ENCODE peak calls at places on chromosome 5, in ten cellular contexts. One of them, this sample, is unnamed.

GRCh38 chr5:150904479-150905311 is at the start of gene ZNF300:
- DNase-seq in spleen: peak
- DNase-seq in skeletal muscle cell: peak
- DNase-seq in NCI-H69: peak
- DNase-seq in neural crest cell: peak
- DNase-seq in stimulated activated CD4-positive, alpha-beta T cell treated with anti-CD3 and anti-CD28 coated beads, Interleukin-2, amount 100 ng/mL, for 24 hours: peak
- DNase-seq in NCI-H524: peak
- DNase-seq in MV-4-11: no peak
- DNase-seq in NCI-H510A treated with DMSO at 0.1 percent for 48 hours: peak
- DNase-seq in NCI-H1092: no peak
- DNase-seq in this sample: peak

GRCh38 chr5:115069087-115069968 is 100.4 kb downstream of the TRIM36 start:
- DNase-seq in spleen: no peak
- DNase-seq in skeletal muscle cell: peak
- DNase-seq in NCI-H69: peak
- DNase-seq in neural crest cell: peak
- DNase-seq in stimulated activated CD4-positive, alpha-beta T cell treated with anti-CD3 and anti-CD28 coated beads, Interleukin-2, amount 100 ng/mL, for 24 hours: peak
- DNase-seq in NCI-H524: peak
- DNase-seq in MV-4-11: peak
- DNase-seq in NCI-H510A treated with DMSO at 0.1 percent for 48 hours: no peak
- DNase-seq in NCI-H1092: no peak
- DNase-seq in this sample: peak

GRCh38 chr5:189486-189885 is 1.8 kb upstream of the LRRC14B start:
- DNase-seq in spleen: peak
- DNase-seq in skeletal muscle cell: no peak
- DNase-seq in NCI-H69: no peak
- DNase-seq in neural crest cell: no peak
- DNase-seq in stimulated activated CD4-positive, alpha-beta T cell treated with anti-CD3 and anti-CD28 coated beads, Interleukin-2, amount 100 ng/mL, for 24 hours: no peak
- DNase-seq in NCI-H524: no peak
- DNase-seq in MV-4-11: no peak
- DNase-seq in NCI-H510A treated with DMSO at 0.1 percent for 48 hours: no peak
- DNase-seq in NCI-H1092: no peak
- DNase-seq in this sample: no peak

GRCh38 chr5:142053434-142054253 is 40.8 kb upstream of the GNPDA1 start:
- DNase-seq in spleen: no peak
- DNase-seq in skeletal muscle cell: peak
- DNase-seq in NCI-H69: no peak
- DNase-seq in neural crest cell: no peak
- DNase-seq in stimulated activated CD4-positive, alpha-beta T cell treated with anti-CD3 and anti-CD28 coated beads, Interleukin-2, amount 100 ng/mL, for 24 hours: no peak
- DNase-seq in NCI-H524: no peak
- DNase-seq in MV-4-11: peak
- DNase-seq in NCI-H510A treated with DMSO at 0.1 percent for 48 hours: no peak
- DNase-seq in NCI-H1092: no peak
- DNase-seq in this sample: peak

GRCh38 chr5:152956943-152957613 is 533.4 kb upstream of the GRIA1 start:
- DNase-seq in spleen: no peak
- DNase-seq in skeletal muscle cell: no peak
- DNase-seq in NCI-H69: no peak
- DNase-seq in neural crest cell: no peak
- DNase-seq in stimulated activated CD4-positive, alpha-beta T cell treated with anti-CD3 and anti-CD28 coated beads, Interleukin-2, amount 100 ng/mL, for 24 hours: no peak
- DNase-seq in NCI-H524: no peak
- DNase-seq in MV-4-11: no peak
- DNase-seq in NCI-H510A treated with DMSO at 0.1 percent for 48 hours: no peak
- DNase-seq in NCI-H1092: no peak
- DNase-seq in this sample: no peak

GRCh38 chr5:51275428-51275827 is 107.8 kb upstream of the ISL1 start:
- DNase-seq in spleen: no peak
- DNase-seq in skeletal muscle cell: no peak
- DNase-seq in NCI-H69: no peak
- DNase-seq in neural crest cell: no peak
- DNase-seq in stimulated activated CD4-positive, alpha-beta T cell treated with anti-CD3 and anti-CD28 coated beads, Interleukin-2, amount 100 ng/mL, for 24 hours: no peak
- DNase-seq in NCI-H524: no peak
- DNase-seq in MV-4-11: no peak
- DNase-seq in NCI-H510A treated with DMSO at 0.1 percent for 48 hours: no peak
- DNase-seq in NCI-H1092: no peak
- DNase-seq in this sample: no peak

GRCh38 chr5:128201065-128201926 is 117.7 kb downstream of the SLC12A2 start:
- DNase-seq in spleen: peak
- DNase-seq in skeletal muscle cell: no peak
- DNase-seq in NCI-H69: peak
- DNase-seq in neural crest cell: peak
- DNase-seq in stimulated activated CD4-positive, alpha-beta T cell treated with anti-CD3 and anti-CD28 coated beads, Interleukin-2, amount 100 ng/mL, for 24 hours: peak
- DNase-seq in NCI-H524: peak
- DNase-seq in MV-4-11: no peak
- DNase-seq in NCI-H510A treated with DMSO at 0.1 percent for 48 hours: peak
- DNase-seq in NCI-H1092: peak
- DNase-seq in this sample: peak

GRCh38 chr5:112210430-112211005 is 208.6 kb downstream of the EPB41L4A start:
- DNase-seq in spleen: no peak
- DNase-seq in skeletal muscle cell: peak
- DNase-seq in NCI-H69: peak
- DNase-seq in neural crest cell: peak
- DNase-seq in stimulated activated CD4-positive, alpha-beta T cell treated with anti-CD3 and anti-CD28 coated beads, Interleukin-2, amount 100 ng/mL, for 24 hours: no peak
- DNase-seq in NCI-H524: peak
- DNase-seq in MV-4-11: no peak
- DNase-seq in NCI-H510A treated with DMSO at 0.1 percent for 48 hours: peak
- DNase-seq in NCI-H1092: peak
- DNase-seq in this sample: peak

GRCh38 chr5:333945-334344 is 12.4 kb downstream of the AHRR start:
- DNase-seq in spleen: no peak
- DNase-seq in skeletal muscle cell: no peak
- DNase-seq in NCI-H69: no peak
- DNase-seq in neural crest cell: no peak
- DNase-seq in stimulated activated CD4-positive, alpha-beta T cell treated with anti-CD3 and anti-CD28 coated beads, Interleukin-2, amount 100 ng/mL, for 24 hours: no peak
- DNase-seq in NCI-H524: no peak
- DNase-seq in MV-4-11: no peak
- DNase-seq in NCI-H510A treated with DMSO at 0.1 percent for 48 hours: no peak
- DNase-seq in NCI-H1092: no peak
- DNase-seq in this sample: no peak

GRCh38 chr5:124310453-124310852 is 436.0 kb downstream of the ZNF608 start:
- DNase-seq in spleen: no peak
- DNase-seq in skeletal muscle cell: no peak
- DNase-seq in NCI-H69: peak
- DNase-seq in neural crest cell: no peak
- DNase-seq in stimulated activated CD4-positive, alpha-beta T cell treated with anti-CD3 and anti-CD28 coated beads, Interleukin-2, amount 100 ng/mL, for 24 hours: no peak
- DNase-seq in NCI-H524: no peak
- DNase-seq in MV-4-11: no peak
- DNase-seq in NCI-H510A treated with DMSO at 0.1 percent for 48 hours: no peak
- DNase-seq in NCI-H1092: no peak
- DNase-seq in this sample: no peak

GRCh38 chr5:139821806-139822552 is 26.4 kb downstream of the PSD2 start:
- DNase-seq in spleen: no peak
- DNase-seq in skeletal muscle cell: no peak
- DNase-seq in NCI-H69: no peak
- DNase-seq in neural crest cell: no peak
- DNase-seq in stimulated activated CD4-positive, alpha-beta T cell treated with anti-CD3 and anti-CD28 coated beads, Interleukin-2, amount 100 ng/mL, for 24 hours: no peak
- DNase-seq in NCI-H524: no peak
- DNase-seq in MV-4-11: no peak
- DNase-seq in NCI-H510A treated with DMSO at 0.1 percent for 48 hours: no peak
- DNase-seq in NCI-H1092: no peak
- DNase-seq in this sample: no peak

GRCh38 chr5:101716941-101717340 is 579.1 kb downstream of the SLCO4C1 start:
- DNase-seq in spleen: no peak
- DNase-seq in skeletal muscle cell: no peak
- DNase-seq in NCI-H69: no peak
- DNase-seq in neural crest cell: no peak
- DNase-seq in stimulated activated CD4-positive, alpha-beta T cell treated with anti-CD3 and anti-CD28 coated beads, Interleukin-2, amount 100 ng/mL, for 24 hours: no peak
- DNase-seq in NCI-H524: no peak
- DNase-seq in MV-4-11: no peak
- DNase-seq in NCI-H510A treated with DMSO at 0.1 percent for 48 hours: no peak
- DNase-seq in NCI-H1092: no peak
- DNase-seq in this sample: no peak

GRCh38 chr5:41797672-41798071 is 72.6 kb downstream of the OXCT1 start:
- DNase-seq in spleen: no peak
- DNase-seq in skeletal muscle cell: no peak
- DNase-seq in NCI-H69: no peak
- DNase-seq in neural crest cell: no peak
- DNase-seq in stimulated activated CD4-positive, alpha-beta T cell treated with anti-CD3 and anti-CD28 coated beads, Interleukin-2, amount 100 ng/mL, for 24 hours: no peak
- DNase-seq in NCI-H524: no peak
- DNase-seq in MV-4-11: no peak
- DNase-seq in NCI-H510A treated with DMSO at 0.1 percent for 48 hours: no peak
- DNase-seq in NCI-H1092: no peak
- DNase-seq in this sample: no peak

GRCh38 chr5:128498844-128499455 is 39.1 kb downstream of the FBN2 start:
- DNase-seq in spleen: no peak
- DNase-seq in skeletal muscle cell: peak
- DNase-seq in NCI-H69: peak
- DNase-seq in neural crest cell: no peak
- DNase-seq in stimulated activated CD4-positive, alpha-beta T cell treated with anti-CD3 and anti-CD28 coated beads, Interleukin-2, amount 100 ng/mL, for 24 hours: no peak
- DNase-seq in NCI-H524: peak
- DNase-seq in MV-4-11: no peak
- DNase-seq in NCI-H510A treated with DMSO at 0.1 percent for 48 hours: peak
- DNase-seq in NCI-H1092: no peak
- DNase-seq in this sample: peak

GRCh38 chr5:126656397-126657007 is 55.8 kb downstream of the PHAX start:
- DNase-seq in spleen: no peak
- DNase-seq in skeletal muscle cell: no peak
- DNase-seq in NCI-H69: peak
- DNase-seq in neural crest cell: peak
- DNase-seq in stimulated activated CD4-positive, alpha-beta T cell treated with anti-CD3 and anti-CD28 coated beads, Interleukin-2, amount 100 ng/mL, for 24 hours: peak
- DNase-seq in NCI-H524: peak
- DNase-seq in MV-4-11: peak
- DNase-seq in NCI-H510A treated with DMSO at 0.1 percent for 48 hours: peak
- DNase-seq in NCI-H1092: no peak
- DNase-seq in this sample: peak

GRCh38 chr5:110751902-110752762 is 13.3 kb downstream of the SLC25A46 start:
- DNase-seq in spleen: no peak
- DNase-seq in skeletal muscle cell: no peak
- DNase-seq in NCI-H69: no peak
- DNase-seq in neural crest cell: no peak
- DNase-seq in stimulated activated CD4-positive, alpha-beta T cell treated with anti-CD3 and anti-CD28 coated beads, Interleukin-2, amount 100 ng/mL, for 24 hours: no peak
- DNase-seq in NCI-H524: no peak
- DNase-seq in MV-4-11: no peak
- DNase-seq in NCI-H510A treated with DMSO at 0.1 percent for 48 hours: no peak
- DNase-seq in NCI-H1092: no peak
- DNase-seq in this sample: no peak

GRCh38 chr5:172082180-172082579 is 75.7 kb upstream of the FBXW11 start:
- DNase-seq in spleen: no peak
- DNase-seq in skeletal muscle cell: no peak
- DNase-seq in NCI-H69: no peak
- DNase-seq in neural crest cell: no peak
- DNase-seq in stimulated activated CD4-positive, alpha-beta T cell treated with anti-CD3 and anti-CD28 coated beads, Interleukin-2, amount 100 ng/mL, for 24 hours: no peak
- DNase-seq in NCI-H524: no peak
- DNase-seq in MV-4-11: no peak
- DNase-seq in NCI-H510A treated with DMSO at 0.1 percent for 48 hours: no peak
- DNase-seq in NCI-H1092: no peak
- DNase-seq in this sample: no peak

GRCh38 chr5:74626386-74627222 is 13.9 kb downstream of the ENC1 start:
- DNase-seq in spleen: no peak
- DNase-seq in skeletal muscle cell: no peak
- DNase-seq in NCI-H69: peak
- DNase-seq in neural crest cell: no peak
- DNase-seq in stimulated activated CD4-positive, alpha-beta T cell treated with anti-CD3 and anti-CD28 coated beads, Interleukin-2, amount 100 ng/mL, for 24 hours: no peak
- DNase-seq in NCI-H524: peak
- DNase-seq in MV-4-11: no peak
- DNase-seq in NCI-H510A treated with DMSO at 0.1 percent for 48 hours: no peak
- DNase-seq in NCI-H1092: no peak
- DNase-seq in this sample: no peak

GRCh38 chr5:96661101-96661840 is 905 bp upstream of the CAST start:
- DNase-seq in spleen: peak
- DNase-seq in skeletal muscle cell: no peak
- DNase-seq in NCI-H69: peak
- DNase-seq in neural crest cell: peak
- DNase-seq in stimulated activated CD4-positive, alpha-beta T cell treated with anti-CD3 and anti-CD28 coated beads, Interleukin-2, amount 100 ng/mL, for 24 hours: peak
- DNase-seq in NCI-H524: peak
- DNase-seq in MV-4-11: peak
- DNase-seq in NCI-H510A treated with DMSO at 0.1 percent for 48 hours: peak
- DNase-seq in NCI-H1092: no peak
- DNase-seq in this sample: peak

GRCh38 chr5:151222769-151223446 is 984 bp downstream of the CCDC69 start:
- DNase-seq in spleen: peak
- DNase-seq in skeletal muscle cell: no peak
- DNase-seq in NCI-H69: no peak
- DNase-seq in neural crest cell: no peak
- DNase-seq in stimulated activated CD4-positive, alpha-beta T cell treated with anti-CD3 and anti-CD28 coated beads, Interleukin-2, amount 100 ng/mL, for 24 hours: peak
- DNase-seq in NCI-H524: no peak
- DNase-seq in MV-4-11: no peak
- DNase-seq in NCI-H510A treated with DMSO at 0.1 percent for 48 hours: no peak
- DNase-seq in NCI-H1092: no peak
- DNase-seq in this sample: peak

GRCh38 chr5:151684690-151685361 is 1.9 kb downstream of the SPARC start:
- DNase-seq in spleen: no peak
- DNase-seq in skeletal muscle cell: peak
- DNase-seq in NCI-H69: no peak
- DNase-seq in neural crest cell: peak
- DNase-seq in stimulated activated CD4-positive, alpha-beta T cell treated with anti-CD3 and anti-CD28 coated beads, Interleukin-2, amount 100 ng/mL, for 24 hours: no peak
- DNase-seq in NCI-H524: peak
- DNase-seq in MV-4-11: no peak
- DNase-seq in NCI-H510A treated with DMSO at 0.1 percent for 48 hours: no peak
- DNase-seq in NCI-H1092: no peak
- DNase-seq in this sample: peak

GRCh38 chr5:66952153-66952552 is 244.4 kb downstream of the CD180 start:
- DNase-seq in spleen: no peak
- DNase-seq in skeletal muscle cell: no peak
- DNase-seq in NCI-H69: no peak
- DNase-seq in neural crest cell: no peak
- DNase-seq in stimulated activated CD4-positive, alpha-beta T cell treated with anti-CD3 and anti-CD28 coated beads, Interleukin-2, amount 100 ng/mL, for 24 hours: no peak
- DNase-seq in NCI-H524: no peak
- DNase-seq in MV-4-11: no peak
- DNase-seq in NCI-H510A treated with DMSO at 0.1 percent for 48 hours: no peak
- DNase-seq in NCI-H1092: no peak
- DNase-seq in this sample: no peak